ENCODE peak calls at places on chromosome 2, in four cellular contexts. L, V, G and M are unnamed samples.
A peak's percentile ranks its signal among the peaks of the same experiment; 100 is the strongest.

GRCh38 chr2:117945296-117945695 is 68.6 kb downstream of the CCDC93 start:
- DNase-seq in V (no peak), L (no peak), G (no peak), M (no peak)

GRCh38 chr2:177038772-177039484 is 173.7 kb upstream of the HNRNPA3 start:
- DNase-seq in V (no peak), L (no peak), G (no peak), M (no peak)

GRCh38 chr2:35116151-35116550 is 1239.4 kb upstream of the CRIM1 start:
- DNase-seq in G (no peak), V (no peak), L (no peak), M (no peak)

GRCh38 chr2:132937629-132938028 is 267.6 kb upstream of the LYPD1 start:
- DNase-seq in G (no peak), V (no peak), L (no peak), M (no peak)

GRCh38 chr2:46335966-46336436 is 38.8 kb downstream of the EPAS1 start:
- DNase-seq in V (no peak), G (no peak), L (no peak), M (no peak)

GRCh38 chr2:224072541-224073188 is 33.6 kb upstream of the SERPINE2 start:
- DNase-seq in G (no peak), L (no peak), V (no peak), M (no peak)

GRCh38 chr2:190853659-190854386 is 26.8 kb upstream of the GLS start:
- DNase-seq in G (no peak), V (no peak), L (no peak), M (no peak)

GRCh38 chr2:61006486-61007105 is 10.9 kb upstream of the PEX13 start:
- DNase-seq in L (no peak), V (no peak), G (no peak), M (no peak)

GRCh38 chr2:98664323-98664722 is 55.9 kb downstream of the UNC50 start:
- DNase-seq in V (peak; percentile 13), L (no peak), G (peak; percentile 66), M (peak; percentile 58)

GRCh38 chr2:132978840-132979239 is 308.8 kb upstream of the LYPD1 start:
- DNase-seq in V (no peak), G (no peak), L (no peak), M (no peak)

GRCh38 chr2:229401126-229401865 is 130.2 kb upstream of the PID1 start:
- DNase-seq in V (no peak), G (no peak), L (no peak), M (no peak)

GRCh38 chr2:28276076-28276618 is 116.5 kb upstream of the FOSL2 start:
- DNase-seq in G (peak; percentile 99), L (no peak), V (peak; percentile 81), M (no peak)

GRCh38 chr2:26317377-26318105 is 28.4 kb upstream of the SELENOI start:
- DNase-seq in L (no peak), V (no peak), G (no peak), M (no peak)

GRCh38 chr2:75053484-75054112 is 95.2 kb downstream of the POLE4 start:
- DNase-seq in G (no peak), L (no peak), V (peak; percentile 36), M (no peak)

GRCh38 chr2:20561703-20562454 is 89.0 kb downstream of the HS1BP3 start:
- DNase-seq in V (no peak), L (no peak), G (peak; percentile 73), M (no peak)

GRCh38 chr2:162232027-162232426 is 11.2 kb downstream of the FAP start:
- DNase-seq in L (no peak), V (no peak), G (peak; percentile 57), M (no peak)

GRCh38 chr2:36371963-36372391 is 16.4 kb downstream of the CRIM1 start:
- DNase-seq in G (peak; percentile 81), L (no peak), V (no peak), M (no peak)

GRCh38 chr2:9101763-9102425 is 98.4 kb upstream of the MBOAT2 start:
- DNase-seq in G (no peak), V (no peak), L (no peak), M (no peak)

GRCh38 chr2:179344280-179344961 is 79.8 kb upstream of the SESTD1 start:
- DNase-seq in V (no peak), G (no peak), L (no peak), M (no peak)

GRCh38 chr2:207867075-207867474 is 97.4 kb upstream of the FZD5 start:
- DNase-seq in V (no peak), G (no peak), L (no peak), M (no peak)

GRCh38 chr2:211237586-211237985 is 681.2 kb downstream of the CPS1 start:
- DNase-seq in G (no peak), V (no peak), L (no peak), M (no peak)

GRCh38 chr2:157480182-157480961 is 36.5 kb upstream of the CYTIP start:
- DNase-seq in L (no peak), V (no peak), G (no peak), M (no peak)

GRCh38 chr2:100214265-100214961 is 72.0 kb upstream of the AFF3 start:
- DNase-seq in L (no peak), G (no peak), V (no peak), M (no peak)

GRCh38 chr2:85353876-85354285 is 447 bp downstream of the RETSAT start:
- DNase-seq in L (peak; percentile 50), V (peak; percentile 12), G (peak; percentile 17), M (peak; percentile 58)

GRCh38 chr2:219253753-219254589 is at the start of gene TUBA4A:
- DNase-seq in L (peak; percentile 76), V (peak; percentile 49), G (no peak), M (peak; percentile 84)

GRCh38 chr2:191574232-191574631 is 103.7 kb upstream of the NABP1 start:
- DNase-seq in V (no peak), L (no peak), G (no peak), M (no peak)

GRCh38 chr2:169080250-169081035 is 11.1 kb downstream of the DHRS9 start:
- DNase-seq in V (no peak), G (no peak), L (no peak), M (no peak)

GRCh38 chr2:234290671-234291070 is 206.2 kb downstream of the ARL4C start:
- DNase-seq in V (no peak), L (no peak), G (no peak), M (no peak)

GRCh38 chr2:230875347-230876315 is 10.9 kb downstream of the ITM2C start:
- DNase-seq in G (no peak), V (no peak), L (no peak), M (no peak)

GRCh38 chr2:198004921-198005829 is 200.8 kb downstream of the PLCL1 start:
- DNase-seq in G (no peak), V (no peak), L (no peak), M (no peak)

GRCh38 chr2:210421916-210422315 is 54.6 kb downstream of the LANCL1 start:
- DNase-seq in G (peak; percentile 16), V (no peak), L (no peak), M (no peak)

GRCh38 chr2:45651415-45652089 is at the start of gene PRKCE:
- DNase-seq in L (peak; percentile 75), V (no peak), G (no peak), M (peak; percentile 69)

GRCh38 chr2:64192570-64193192 is 48.5 kb upstream of the PELI1 start:
- DNase-seq in G (no peak), V (no peak), L (no peak), M (no peak)

GRCh38 chr2:60029248-60029883 is 524.1 kb downstream of the BCL11A start:
- DNase-seq in G (no peak), L (no peak), V (no peak), M (no peak)

GRCh38 chr2:19900536-19901200 is 1.1 kb downstream of the TTC32 start:
- DNase-seq in V (no peak), G (no peak), L (no peak), M (no peak)

GRCh38 chr2:183149489-183149888 is 25.2 kb downstream of the NUP35 start:
- DNase-seq in V (no peak), L (no peak), G (no peak), M (no peak)

GRCh38 chr2:127569274-127570065 is 34.0 kb downstream of the MYO7B start:
- DNase-seq in L (no peak), V (no peak), G (no peak), M (no peak)

GRCh38 chr2:193101591-193101990 is 906.9 kb upstream of the TMEFF2 start:
- DNase-seq in G (no peak), L (no peak), V (no peak), M (no peak)

GRCh38 chr2:53994735-53995538 is 24.1 kb upstream of the PSME4 start:
- DNase-seq in L (no peak), G (no peak), V (no peak), M (no peak)
- H3K27ac ChIP-seq in L (no peak overlapping the region), G (no peak overlapping the region), V (no peak overlapping the region), M (no peak overlapping the region)

DNA sequence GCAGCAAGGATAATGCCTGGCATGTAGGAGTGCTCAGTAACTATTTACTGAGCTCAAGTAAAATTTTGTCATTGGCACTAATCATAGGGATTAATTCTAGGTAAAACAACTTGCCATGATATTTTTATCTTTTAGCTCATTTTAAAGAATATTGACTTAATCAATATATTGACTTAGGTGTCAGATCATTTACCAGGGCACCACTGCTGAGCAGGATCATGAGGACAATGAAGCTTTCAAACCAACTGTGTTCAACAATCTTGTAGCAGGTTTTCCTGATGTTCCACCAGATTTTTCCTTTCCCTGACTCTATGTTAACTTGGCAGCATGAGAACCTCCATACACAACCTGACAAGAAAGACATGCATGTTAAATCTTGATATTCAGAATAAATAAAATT is 114.5 kb upstream of the SCN1A start:
- DNase-seq in L (no peak), G (no peak), V (no peak), M (no peak)
- TF ChIP-seq CTCF in L (no peak), G (no peak), V (no peak), M (no peak)

GRCh38 chr2:160473508-160474318 is 19.9 kb downstream of the RBMS1 start:
- DNase-seq in L (no peak), V (no peak), G (no peak), M (no peak)
- H3K27ac ChIP-seq in L (no peak overlapping the region), V (no peak overlapping the region), G (no peak overlapping the region), M (no peak overlapping the region)

GRCh38 chr2:10167316-10167715 is 44.8 kb downstream of the RRM2 start:
- DNase-seq in V (no peak), G (no peak), L (no peak), M (no peak)

GRCh38 chr2:10169581-10169980 is 47.0 kb downstream of the RRM2 start:
- DNase-seq in L (peak; percentile 46), V (no peak), G (no peak), M (no peak)

GRCh38 chr2:10170256-10170655 is 47.7 kb downstream of the RRM2 start:
- DNase-seq in G (no peak), V (no peak), L (peak; percentile 52), M (no peak)

GRCh38 chr2:10171006-10171800 is 48.7 kb downstream of the RRM2 start:
- DNase-seq in L (no peak), V (no peak), G (no peak), M (no peak)

GRCh38 chr2:10169053-10169578 is 46.6 kb downstream of the RRM2 start:
- DNase-seq in V (no peak), L (no peak), G (no peak), M (no peak)
- TF ChIP-seq CTCF in V (peak; percentile 32), L (no peak), G (no peak), M (no peak)

DNA sequence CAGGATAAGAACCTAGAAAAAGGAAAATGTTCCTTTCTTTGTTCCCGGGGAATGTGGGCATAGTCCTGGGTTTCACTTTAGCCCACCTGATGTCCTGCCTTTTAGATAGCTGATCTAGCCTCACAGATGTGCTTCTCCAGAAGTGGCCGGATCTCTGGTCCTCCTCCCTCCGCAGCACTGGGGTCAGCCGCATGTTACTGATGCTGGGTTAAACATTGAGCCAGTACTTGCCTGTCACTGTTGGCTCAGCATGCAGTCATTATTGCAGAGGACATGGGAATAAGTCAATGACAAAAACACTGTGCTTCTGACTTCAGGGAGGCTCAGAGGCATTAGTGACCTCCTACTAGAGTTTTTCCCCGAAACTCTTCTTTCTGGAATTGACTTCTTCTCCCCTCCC is 27.6 kb downstream of the NCK2 start:
- DNase-seq in V (no peak), L (no peak), G (no peak), M (no peak)
- H3K27ac ChIP-seq in V (no peak overlapping the region), L (no peak overlapping the region), G (no peak overlapping the region), M (peak overlapping the region; percentile 6)